ENCODE peak calls at places on chromosome 12, in four cellular contexts. M, L, R and F are unnamed samples. For H3K4me1, the result is how much of the 10 kb centered on the place peaks cover.

GRCh38 chr12:532908-533565 is 73.3 kb downstream of the B4GALNT3 start:
- DNase-seq in M (no peak), L (no peak), R (no peak), F (no peak)

GRCh38 chr12:82852529-82852928 is 165.8 kb downstream of the TMTC2 start:
- DNase-seq in M (no peak), R (no peak), L (no peak), F (no peak)

GRCh38 chr12:89162704-89163261 is 189.5 kb downstream of the DUSP6 start:
- DNase-seq in M (no peak), L (peak), R (peak), F (no peak)

GRCh38 chr12:53659011-53659551 is 16.8 kb downstream of the ATP5MC2 start:
- DNase-seq in M (peak), R (peak), L (no peak), F (peak)

GRCh38 chr12:41437578-41437977 is 249.5 kb downstream of the PDZRN4 start:
- DNase-seq in M (no peak), R (no peak), L (no peak), F (no peak)

GRCh38 chr12:106080111-106080732 is 58.5 kb downstream of the NUAK1 start:
- DNase-seq in R (no peak), L (no peak), M (no peak), F (no peak)

GRCh38 chr12:106235770-106236169 is 12.1 kb downstream of the CKAP4 start:
- DNase-seq in R (no peak), L (no peak), M (no peak), F (no peak)

GRCh38 chr12:24845615-24846014 is 103.3 kb downstream of the BCAT1 start:
- DNase-seq in R (no peak), L (no peak), M (no peak), F (no peak)

GRCh38 chr12:45148619-45149018 is 67.3 kb upstream of the ANO6 start:
- DNase-seq in M (no peak), L (no peak), R (no peak), F (no peak)

GRCh38 chr12:60169904-60170303 is 574.1 kb downstream of the SLC16A7 start:
- DNase-seq in M (no peak), R (no peak), L (no peak), F (no peak)

GRCh38 chr12:8647968-8648367 is 14.7 kb downstream of the MFAP5 start:
- DNase-seq in L (no peak), M (no peak), R (no peak), F (no peak)

GRCh38 chr12:56838602-56839488 is 75.7 kb downstream of the HSD17B6 start:
- DNase-seq in L (no peak), R (peak), M (no peak), F (no peak)

GRCh38 chr12:93443576-93443975 is 1.8 kb upstream of the UBE2N start:
- DNase-seq in R (no peak), M (no peak), L (no peak), F (no peak)

GRCh38 chr12:116982721-116983502 is 72.2 kb downstream of the FBXW8 start:
- DNase-seq in R (no peak), L (peak), M (no peak), F (no peak)

GRCh38 chr12:70831538-70831937 is 89.0 kb downstream of the PTPRR start:
- DNase-seq in M (no peak), L (no peak), R (no peak), F (no peak)

GRCh38 chr12:19654630-19655384 is 215.5 kb downstream of the AEBP2 start:
- DNase-seq in M (no peak), L (no peak), R (no peak), F (no peak)

GRCh38 chr12:92108651-92109050 is 37.0 kb downstream of the BTG1 start:
- DNase-seq in L (peak), R (no peak), M (peak), F (peak)
- H3K4me1 ChIP-seq in L (under half), R (under half), M (under half), F (under half)

DNA sequence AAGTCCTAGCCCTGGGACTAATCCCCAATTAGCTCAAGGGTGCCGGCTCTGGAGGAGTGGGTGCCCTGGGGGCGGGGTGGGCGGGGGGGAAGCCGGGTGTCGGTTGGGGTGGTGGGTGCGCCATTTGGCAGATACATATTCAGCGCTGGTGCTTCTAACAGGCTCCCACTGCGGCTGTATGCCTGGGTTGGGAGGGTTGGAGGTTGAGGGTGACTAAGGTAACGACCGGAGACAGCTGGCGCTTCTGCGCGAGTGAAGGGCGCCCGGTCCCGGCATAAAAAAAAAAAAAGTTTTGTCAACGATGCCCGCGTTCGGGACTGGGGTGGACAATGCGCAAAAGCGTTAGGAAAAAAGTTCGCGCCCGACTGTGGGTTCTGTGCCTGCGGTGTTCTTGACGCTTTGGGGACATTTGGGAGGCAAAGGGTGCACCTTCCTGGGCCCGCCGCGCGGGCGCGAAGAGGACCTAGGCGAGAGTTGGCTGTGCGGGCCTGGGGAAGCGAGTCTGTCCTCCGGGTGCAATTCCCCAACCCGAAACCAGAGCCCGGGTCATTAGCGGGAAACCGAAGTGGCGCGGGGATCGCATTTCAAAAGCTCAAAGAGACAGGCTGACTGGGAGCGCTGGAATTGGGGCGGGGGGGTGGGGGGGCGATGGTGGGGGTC is 19.2 kb downstream of the TBX3 start:
- DNase-seq in L (no peak), M (no peak), R (no peak), F (no peak)
- H3K4me3 ChIP-seq in L (no peak), M (no peak), R (no peak), F (no peak)

GRCh38 chr12:51329742-51330141 is 5.8 kb upstream of the BIN2 start:
- DNase-seq in L (no peak), M (no peak), R (no peak), F (no peak)
- H3K4me1 ChIP-seq in L (under half), M (under half), R (under half), F (under half)

GRCh38 chr12:65728913-65729793 is 95.1 kb upstream of the HMGA2 start:
- DNase-seq in M (no peak), L (no peak), R (no peak), F (no peak)
- H3K4me3 ChIP-seq in M (no peak), L (no peak), R (no peak), F (peak)

GRCh38 chr12:13205809-13206559 is 9.5 kb downstream of the EMP1 start:
- DNase-seq in L (no peak), R (no peak), M (no peak), F (no peak)
- H3K4me1 ChIP-seq in L (under half), R (under half), M (under half), F (under half)

GRCh38 chr12:3199551-3200031 is 122.4 kb downstream of the TSPAN9 start:
- DNase-seq in L (no peak), M (peak), R (no peak), F (no peak)

GRCh38 chr12:3200779-3201738 is 123.9 kb downstream of the TSPAN9 start:
- DNase-seq in L (no peak), R (no peak), M (no peak), F (no peak)

GRCh38 chr12:3201741-3202500 is 124.7 kb downstream of the TSPAN9 start:
- DNase-seq in R (no peak), L (no peak), M (no peak), F (no peak)

GRCh38 chr12:3202734-3203446 is 125.7 kb downstream of the TSPAN9 start:
- DNase-seq in M (peak), L (peak), R (peak), F (peak)

DNA sequence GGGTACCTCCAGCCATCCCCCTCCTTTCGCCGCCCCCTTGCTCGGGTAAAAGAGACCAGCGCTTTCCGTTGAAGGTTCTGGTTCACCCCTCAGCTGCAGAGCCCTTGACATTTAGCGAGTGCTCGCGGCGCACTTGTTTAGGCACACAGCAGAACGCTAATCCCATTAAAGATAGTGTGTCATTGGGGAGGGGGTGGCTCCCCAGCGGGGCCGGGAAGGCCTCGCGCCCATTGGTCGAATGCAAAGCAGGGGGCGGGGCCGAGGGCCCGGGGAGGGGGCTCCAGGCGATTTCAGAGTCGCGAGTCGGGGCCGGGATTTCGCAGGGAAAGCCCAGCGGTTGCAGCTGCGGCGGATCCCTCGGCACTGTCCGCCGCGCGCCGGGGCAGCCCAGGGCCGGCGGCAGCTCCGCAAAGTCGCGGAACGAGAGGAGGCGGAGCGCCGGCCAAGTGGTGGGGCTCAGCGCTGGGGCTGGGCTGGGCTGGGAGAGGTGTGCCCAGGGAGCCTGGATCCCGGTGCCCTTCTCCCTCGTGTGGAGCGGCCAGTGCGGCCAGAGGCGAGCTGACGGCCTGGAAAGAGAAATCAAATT is 122.9 kb downstream of the TSPAN9 start:
- DNase-seq in R (no peak), L (no peak), M (peak), F (peak)
- H3K4me3 ChIP-seq in R (no peak), L (peak), M (peak), F (peak)

GRCh38 chr12:13913371-13913770 is 68.0 kb downstream of the GRIN2B start:
- DNase-seq in M (no peak), L (no peak), R (no peak), F (no peak)

GRCh38 chr12:13915096-13915495 is 66.3 kb downstream of the GRIN2B start:
- DNase-seq in L (no peak), M (no peak), R (no peak), F (no peak)

DNA sequence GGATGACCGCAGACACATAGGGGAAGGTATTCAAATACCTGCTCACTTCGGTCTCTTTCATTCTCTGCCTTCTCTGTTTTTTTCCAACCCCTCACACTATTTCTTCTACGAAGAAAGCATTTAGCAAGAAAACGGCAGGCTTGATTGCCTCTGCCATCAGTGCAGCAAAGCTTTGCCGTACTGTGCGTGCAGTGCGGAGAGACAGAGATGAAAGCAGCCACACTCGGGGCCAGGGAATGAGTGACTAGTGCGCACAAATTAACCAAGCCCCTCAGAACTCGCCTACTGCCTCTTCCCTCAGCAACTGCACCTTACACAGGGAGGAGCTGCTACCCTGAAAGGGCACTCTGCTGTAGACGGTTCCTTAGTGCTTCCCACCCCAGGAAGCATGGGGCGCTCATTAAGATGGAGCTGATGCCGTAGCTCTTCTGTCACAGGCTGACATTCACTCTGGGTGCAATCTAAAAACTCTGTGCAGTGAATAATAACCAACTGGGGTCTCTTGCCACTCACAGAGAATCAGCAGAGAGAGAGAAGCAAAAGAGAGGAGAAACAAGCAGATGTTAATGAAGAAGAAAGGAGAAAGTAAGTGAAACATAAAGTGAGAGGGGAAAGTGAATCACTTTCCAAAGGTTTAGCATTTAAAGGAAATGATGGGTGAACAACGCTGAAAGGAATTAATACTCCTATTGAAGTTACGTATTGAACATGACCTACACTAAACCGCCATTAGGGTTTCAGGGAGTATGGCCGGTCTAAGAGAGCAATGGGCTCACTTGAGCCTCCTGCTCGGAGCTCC is 69.4 kb downstream of the GRIN2B start:
- DNase-seq in R (no peak), M (no peak), L (no peak), F (no peak)
- H3K4me1 ChIP-seq in R (under half), M (under half), L (under half), F (under half)

GRCh38 chr12:15322164-15323054 is at the start of gene PTPRO:
- DNase-seq in R (no peak), M (no peak), L (no peak), F (no peak)
- H3K4me3 ChIP-seq in R (no peak), M (peak), L (peak), F (no peak)

DNA sequence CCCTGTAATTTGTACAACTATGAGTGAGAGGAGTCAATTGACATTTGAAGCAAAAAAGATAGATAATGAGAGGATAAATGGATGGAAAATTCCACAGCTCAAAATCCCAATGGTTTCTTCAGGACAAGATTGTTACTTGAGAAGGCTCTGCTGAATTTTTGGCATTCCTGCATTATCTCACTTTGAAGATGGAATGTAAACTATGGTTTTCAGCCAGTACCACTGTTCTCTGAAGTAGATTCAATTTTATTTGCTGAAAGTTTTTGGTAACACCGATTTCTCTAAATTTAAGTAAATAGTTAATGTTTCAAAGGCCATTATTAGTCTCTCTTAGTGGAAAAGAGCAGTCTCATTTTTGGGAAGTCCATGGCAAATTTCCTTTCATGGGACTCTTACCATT is 121.9 kb upstream of the SLC38A2 start:
- DNase-seq in M (no peak), L (no peak), R (no peak), F (no peak)
- H3K4me1 ChIP-seq in M (under half), L (under half), R (under half), F (under half)

DNA sequence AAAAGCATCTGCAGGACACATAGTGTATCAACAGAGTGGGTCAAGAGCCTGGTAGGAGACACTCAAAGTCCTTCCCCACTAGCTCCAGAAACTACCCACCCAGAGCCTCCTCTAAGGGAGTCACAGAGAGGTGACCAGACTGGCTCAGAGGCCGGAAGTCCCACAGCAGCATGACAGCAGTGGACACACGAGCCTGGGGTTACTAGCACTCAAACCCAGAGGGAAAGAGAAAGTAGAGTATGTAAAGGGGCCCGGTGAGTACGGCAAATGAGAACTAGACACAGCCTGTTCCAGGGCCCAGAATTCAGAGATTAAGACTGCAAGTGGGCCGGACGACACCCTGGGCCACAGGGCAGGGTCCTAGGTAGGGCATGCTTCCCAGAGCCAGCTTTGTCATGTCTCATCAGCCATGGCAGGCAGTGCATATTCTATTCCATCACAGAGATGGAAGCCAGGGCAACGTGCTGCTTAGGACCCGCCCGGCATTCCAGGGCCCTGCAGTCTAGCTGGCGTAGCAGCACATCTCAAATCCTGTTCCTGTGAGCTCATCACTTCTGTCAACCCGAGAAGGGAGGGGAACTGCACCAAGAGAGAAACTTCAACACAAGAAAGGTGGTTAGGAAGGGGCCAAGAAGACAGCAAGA is 4.2 kb downstream of the IFFO1 start:
- DNase-seq in M (no peak), L (peak), R (no peak), F (no peak)
- H3K4me3 ChIP-seq in M (no peak), L (no peak), R (no peak), F (no peak)